ENCODE peak calls at places on chromosomes 12 and 14, in six cellular contexts. O is AG04450, N is psoas muscle, K is hepatocyte, C is T-cell, S is A673. T is an unnamed sample.

GRCh38 chr14:32724864-32725550 is 213.7 kb upstream of the NPAS3 start:
- DNase-seq in O (no peak), N (no peak), K (peak), C (no peak), S (peak), T (peak)

GRCh38 chr12:114319422-114319821 is 86.5 kb downstream of the TBX5 start:
- DNase-seq in O (no peak), N (no peak), K (no peak), C (no peak), S (no peak), T (no peak)

GRCh38 chr14:79740043-79740442 is 471.3 kb downstream of the DIO2 start:
- DNase-seq in O (no peak), N (no peak), K (no peak), C (no peak), S (no peak), T (no peak)

GRCh38 chr12:92861381-92861780 is 67.7 kb downstream of the EEA1 start:
- DNase-seq in O (no peak), N (no peak), K (no peak), C (no peak), S (no peak), T (no peak)

GRCh38 chr12:64669270-64669842 is 59.1 kb downstream of the RASSF3 start:
- DNase-seq in O (no peak), N (no peak), K (no peak), C (peak), S (peak), T (peak)

GRCh38 chr12:47744005-47744651 is 14.6 kb downstream of the RAPGEF3 start:
- DNase-seq in O (no peak), N (no peak), K (peak), C (peak), S (no peak), T (no peak)

GRCh38 chr14:102930138-102930752 is 7.8 kb downstream of the AMN start:
- DNase-seq in O (no peak), N (peak), K (peak), C (no peak), S (peak), T (no peak)

GRCh38 chr12:89256060-89256459 is 96.2 kb downstream of the DUSP6 start:
- DNase-seq in O (no peak), N (no peak), K (no peak), C (no peak), S (no peak), T (no peak)

GRCh38 chr12:2494490-2495192 is 300.1 kb upstream of the FKBP4 start:
- DNase-seq in O (no peak), N (no peak), K (no peak), C (no peak), S (peak), T (no peak)

T was measured in SK-MEL-5.